ENCODE peak calls at places on chromosomes 16 and 17, in four cellular contexts. V, B, I and J are unnamed samples.

GRCh38 chr17:8656693-8657092 is 26.2 kb upstream of the MYH10 start:
- DNase-seq in V (no peak), I (no peak), B (no peak), J (no peak)

GRCh38 chr17:68623811-68624210 is 22.6 kb upstream of the FAM20A start:
- DNase-seq in B (no peak), V (no peak), I (no peak), J (no peak)

GRCh38 chr17:38606646-38607611 is 1.2 kb upstream of the SRCIN1 start:
- DNase-seq in B (no peak), I (no peak), V (no peak), J (no peak)

GRCh38 chr17:78268960-78269892 is 37.8 kb downstream of the TMEM235 start:
- DNase-seq in V (no peak), I (no peak), B (no peak), J (no peak)

GRCh38 chr17:1110844-1111598 is 68.8 kb downstream of the ABR start:
- DNase-seq in I (peak), V (no peak), B (no peak), J (no peak)

GRCh38 chr17:8835631-8836364 is 31.7 kb downstream of the PIK3R6 start:
- DNase-seq in B (no peak), I (no peak), V (no peak), J (no peak)

GRCh38 chr16:89708481-89708931 is 7.0 kb upstream of the SPATA2L start:
- DNase-seq in B (no peak), I (no peak), V (no peak), J (no peak)

GRCh38 chr17:55161935-55162555 is 102.7 kb upstream of the HLF start:
- DNase-seq in B (no peak), V (no peak), I (peak), J (no peak)

GRCh38 chr17:72033311-72033710 is 87.5 kb upstream of the SOX9 start:
- DNase-seq in V (no peak), I (no peak), B (no peak), J (no peak)

GRCh38 chr17:70320642-70321345 is 151.5 kb downstream of the KCNJ2 start:
- DNase-seq in B (no peak), I (no peak), V (no peak), J (peak)

DNA sequence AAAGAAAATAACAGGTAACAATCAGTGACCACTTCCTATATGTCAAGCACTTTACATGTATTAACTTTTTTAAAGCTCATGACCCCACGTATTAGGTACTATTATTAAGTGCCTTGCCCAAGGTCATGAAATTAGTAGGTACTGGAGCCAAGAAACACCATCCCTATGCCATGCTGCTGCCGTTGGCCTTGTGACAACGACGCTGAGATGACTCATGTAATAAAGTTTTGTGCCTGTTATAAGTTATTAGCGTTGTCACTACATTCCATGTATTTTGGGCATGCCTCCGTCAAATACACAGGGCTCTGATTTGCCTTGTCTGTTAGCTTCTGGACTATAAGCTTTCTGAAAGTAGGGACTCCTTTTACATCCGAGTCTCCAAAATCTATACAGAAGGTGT is 1.4 kb downstream of the BBS2 start:
- DNase-seq in I (no peak), B (no peak), V (no peak), J (no peak)
- TF ChIP-seq TARDBP in I (no peak), B (no peak), V (no peak), J (no peak)

GRCh38 chr17:41061969-41062368 is 2.1 kb upstream of the KRTAP2-3 start:
- DNase-seq in V (no peak), I (peak), B (no peak), J (no peak)

GRCh38 chr17:41058741-41059140 is 1.2 kb downstream of the KRTAP2-3 start:
- DNase-seq in I (peak), V (no peak), B (no peak), J (no peak)

GRCh38 chr17:41054025-41054424 is 1.0 kb downstream of the KRTAP2-2 start:
- DNase-seq in B (no peak), I (no peak), V (no peak), J (no peak)

GRCh38 chr17:41060052-41060604 is at the start of gene KRTAP2-3:
- DNase-seq in V (no peak), I (peak), B (no peak), J (no peak)

GRCh38 chr17:41057547-41057946 is 2.4 kb downstream of the KRTAP2-3 start:
- DNase-seq in V (no peak), B (no peak), I (no peak), J (no peak)
- TF ChIP-seq TARDBP in V (no peak), B (no peak), I (no peak), J (no peak)

DNA sequence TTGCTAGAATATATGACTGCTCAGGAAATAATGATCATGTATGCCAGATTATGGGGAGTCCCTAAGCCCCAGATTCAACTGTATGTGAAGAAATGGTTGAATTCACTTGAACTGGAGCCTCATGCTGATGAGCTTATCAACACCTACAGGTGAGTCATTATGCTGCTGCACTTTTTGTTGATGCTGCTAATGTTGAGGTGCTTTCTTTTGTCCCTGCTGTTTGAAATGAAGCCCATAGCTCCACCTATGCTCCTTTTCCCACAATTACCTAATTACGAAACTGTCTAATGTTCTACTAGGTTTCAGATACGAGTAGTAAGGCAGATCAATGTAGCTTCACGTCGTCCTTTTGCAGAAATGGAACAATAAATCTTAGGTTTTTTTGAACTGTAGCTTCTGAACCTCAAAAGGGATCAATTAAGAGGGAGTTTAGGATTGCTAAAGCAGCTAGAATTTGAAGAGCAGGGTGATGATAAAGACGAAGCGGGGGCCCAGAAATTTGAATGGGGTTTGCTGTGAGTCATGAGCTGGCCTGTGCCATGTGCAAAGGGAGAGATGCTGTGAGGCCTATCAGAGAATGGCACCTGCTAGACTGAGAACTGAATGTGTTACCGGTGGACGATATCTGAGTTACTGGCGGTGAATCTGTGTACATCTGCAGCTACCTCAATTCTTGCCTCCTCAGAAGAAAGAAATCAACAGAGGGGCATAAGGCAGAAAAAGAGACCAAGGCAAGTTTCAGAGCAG is 6.1 kb upstream of the UQCRC2 start:
- DNase-seq in B (no peak), V (no peak), I (no peak), J (no peak)
- TF ChIP-seq TARDBP in B (no peak), V (no peak), I (no peak), J (no peak)

GRCh38 chr16:70665806-70666735 is 19.7 kb downstream of the IL34 start:
- DNase-seq in B (no peak), V (no peak), I (no peak), J (no peak)

GRCh38 chr16:70665113-70665694 is 18.8 kb downstream of the IL34 start:
- DNase-seq in B (no peak), V (no peak), I (no peak), J (no peak)

GRCh38 chr16:70663524-70664324 is 17.4 kb downstream of the IL34 start:
- DNase-seq in V (no peak), I (no peak), B (no peak), J (no peak)

GRCh38 chr16:70662991-70663523 is 16.7 kb downstream of the IL34 start:
- DNase-seq in B (no peak), V (no peak), I (no peak), J (no peak)

GRCh38 chr16:70664325-70665112 is 18.2 kb downstream of the IL34 start:
- DNase-seq in V (no peak), B (no peak), I (no peak), J (no peak)
- TF ChIP-seq TARDBP in V (no peak), B (no peak), I (no peak), J (no peak)